ENCODE peak calls at places on chromosomes 3 and 15, in nine cellular contexts. One of them, this sample, is unnamed.

GRCh38 chr15:77607111-77607893 is 25.4 kb downstream of the LINGO1 start:
- DNase-seq in kidney glomerular epithelial cell: peak
- DNase-seq in HuH-7.5: no peak
- DNase-seq in RWPE1: no peak
- DNase-seq in transverse colon: no peak
- DNase-seq in stimulated activated CD8-positive, alpha-beta memory T cell treated with anti-CD3 and anti-CD28 coated beads, Interleukin-15, amount 100 ng/mL, for 4 hours: no peak
- DNase-seq in astrocyte of the spinal cord: no peak
- DNase-seq in activated CD4-positive, alpha-beta T cell treated with anti-CD3 and anti-CD28 coated beads for 48 hours: no peak
- DNase-seq in hippocampal formation: no peak
- DNase-seq in this sample: peak

GRCh38 chr3:17674082-17674686 is 68.2 kb downstream of the TBC1D5 start:
- DNase-seq in kidney glomerular epithelial cell: no peak
- DNase-seq in HuH-7.5: no peak
- DNase-seq in RWPE1: no peak
- DNase-seq in transverse colon: no peak
- DNase-seq in stimulated activated CD8-positive, alpha-beta memory T cell treated with anti-CD3 and anti-CD28 coated beads, Interleukin-15, amount 100 ng/mL, for 4 hours: no peak
- DNase-seq in astrocyte of the spinal cord: no peak
- DNase-seq in activated CD4-positive, alpha-beta T cell treated with anti-CD3 and anti-CD28 coated beads for 48 hours: no peak
- DNase-seq in hippocampal formation: no peak
- DNase-seq in this sample: no peak

GRCh38 chr3:157133434-157134320 is 26.3 kb downstream of the CCNL1 start:
- DNase-seq in kidney glomerular epithelial cell: no peak
- DNase-seq in HuH-7.5: no peak
- DNase-seq in RWPE1: no peak
- DNase-seq in transverse colon: no peak
- DNase-seq in stimulated activated CD8-positive, alpha-beta memory T cell treated with anti-CD3 and anti-CD28 coated beads, Interleukin-15, amount 100 ng/mL, for 4 hours: no peak
- DNase-seq in astrocyte of the spinal cord: no peak
- DNase-seq in activated CD4-positive, alpha-beta T cell treated with anti-CD3 and anti-CD28 coated beads for 48 hours: no peak
- DNase-seq in hippocampal formation: no peak
- DNase-seq in this sample: no peak

GRCh38 chr3:118146658-118147375 is 887.8 kb downstream of the IGSF11 start:
- DNase-seq in kidney glomerular epithelial cell: no peak
- DNase-seq in HuH-7.5: no peak
- DNase-seq in RWPE1: no peak
- DNase-seq in transverse colon: no peak
- DNase-seq in stimulated activated CD8-positive, alpha-beta memory T cell treated with anti-CD3 and anti-CD28 coated beads, Interleukin-15, amount 100 ng/mL, for 4 hours: no peak
- DNase-seq in astrocyte of the spinal cord: no peak
- DNase-seq in activated CD4-positive, alpha-beta T cell treated with anti-CD3 and anti-CD28 coated beads for 48 hours: no peak
- DNase-seq in hippocampal formation: no peak
- DNase-seq in this sample: no peak

GRCh38 chr15:88912500-88912921 is 668 bp downstream of the MFGE8 start:
- DNase-seq in kidney glomerular epithelial cell: peak
- DNase-seq in HuH-7.5: no peak
- DNase-seq in RWPE1: no peak
- DNase-seq in transverse colon: no peak
- DNase-seq in stimulated activated CD8-positive, alpha-beta memory T cell treated with anti-CD3 and anti-CD28 coated beads, Interleukin-15, amount 100 ng/mL, for 4 hours: no peak
- DNase-seq in astrocyte of the spinal cord: peak
- DNase-seq in activated CD4-positive, alpha-beta T cell treated with anti-CD3 and anti-CD28 coated beads for 48 hours: no peak
- DNase-seq in hippocampal formation: no peak
- DNase-seq in this sample: no peak

GRCh38 chr15:66573719-66574641 is 8.2 kb upstream of the LCTL start:
- DNase-seq in kidney glomerular epithelial cell: no peak
- DNase-seq in HuH-7.5: no peak
- DNase-seq in RWPE1: no peak
- DNase-seq in transverse colon: no peak
- DNase-seq in stimulated activated CD8-positive, alpha-beta memory T cell treated with anti-CD3 and anti-CD28 coated beads, Interleukin-15, amount 100 ng/mL, for 4 hours: no peak
- DNase-seq in astrocyte of the spinal cord: peak
- DNase-seq in activated CD4-positive, alpha-beta T cell treated with anti-CD3 and anti-CD28 coated beads for 48 hours: no peak
- DNase-seq in hippocampal formation: no peak
- DNase-seq in this sample: no peak

GRCh38 chr3:107217161-107217560 is 160.1 kb upstream of the CCDC54 start:
- DNase-seq in kidney glomerular epithelial cell: no peak
- DNase-seq in HuH-7.5: no peak
- DNase-seq in RWPE1: peak
- DNase-seq in transverse colon: no peak
- DNase-seq in stimulated activated CD8-positive, alpha-beta memory T cell treated with anti-CD3 and anti-CD28 coated beads, Interleukin-15, amount 100 ng/mL, for 4 hours: no peak
- DNase-seq in astrocyte of the spinal cord: peak
- DNase-seq in activated CD4-positive, alpha-beta T cell treated with anti-CD3 and anti-CD28 coated beads for 48 hours: no peak
- DNase-seq in hippocampal formation: no peak
- DNase-seq in this sample: no peak

GRCh38 chr3:4290272-4290893 is 12.8 kb upstream of the SETMAR start:
- DNase-seq in kidney glomerular epithelial cell: peak
- DNase-seq in HuH-7.5: no peak
- DNase-seq in RWPE1: peak
- DNase-seq in transverse colon: peak
- DNase-seq in stimulated activated CD8-positive, alpha-beta memory T cell treated with anti-CD3 and anti-CD28 coated beads, Interleukin-15, amount 100 ng/mL, for 4 hours: no peak
- DNase-seq in astrocyte of the spinal cord: peak
- DNase-seq in activated CD4-positive, alpha-beta T cell treated with anti-CD3 and anti-CD28 coated beads for 48 hours: peak
- DNase-seq in hippocampal formation: no peak
- DNase-seq in this sample: peak